ENCODE peak calls at places on chromosomes 12 and 14, in six cellular contexts. K is mammary epithelial cell, W is anterior cingulate cortex, M is hippocampal formation, N is non-pigmented ciliary epithelial cell, S is spleen. X is an unnamed sample.

GRCh38 chr12:32400114-32400672 is 835 bp downstream of the FGD4 start:
- DNase-seq in S (no peak), N (no peak), W (no peak), K (peak; percentile 55), M (no peak), X (no peak)

GRCh38 chr14:56189306-56189705 is 71.1 kb downstream of the PELI2 start:
- DNase-seq in S (no peak), K (peak; percentile 81), M (no peak), N (peak; percentile 62), W (no peak), X (peak; percentile 96)

GRCh38 chr12:69879007-69879960 is 54.3 kb downstream of the MYRFL start:
- DNase-seq in W (peak; percentile 58), S (peak; percentile 76), M (peak; percentile 87), K (peak; percentile 55), N (peak; percentile 46), X (peak; percentile 47)

GRCh38 chr14:41875113-41875512 is 268.4 kb downstream of the LRFN5 start:
- DNase-seq in W (no peak), N (no peak), S (no peak), M (peak; percentile 23), K (no peak), X (no peak)

GRCh38 chr12:29066061-29066588 is 83.0 kb upstream of the FAR2 start:
- DNase-seq in M (peak; percentile 99), S (no peak), K (peak; percentile 47), N (no peak), W (peak; percentile 81), X (peak; percentile 37)

GRCh38 chr14:68230941-68231717 is 411.6 kb downstream of the RAD51B start:
- DNase-seq in M (no peak), S (no peak), W (no peak), N (no peak), K (peak; percentile 29), X (no peak)

GRCh38 chr12:40238221-40238902 is 13.6 kb downstream of the LRRK2 start:
- DNase-seq in N (no peak), S (no peak), W (no peak), M (no peak), K (peak; percentile 28), X (no peak)

GRCh38 chr14:74135386-74135785 is 50.6 kb downstream of the LIN52 start:
- DNase-seq in W (no peak), N (peak; percentile 55), M (no peak), S (no peak), K (peak; percentile 19), X (no peak)

GRCh38 chr12:128852026-128852725 is 1.1 kb upstream of the GLT1D1 start:
- DNase-seq in S (peak; percentile 61), M (no peak), W (no peak), K (no peak), N (no peak), X (no peak)

GRCh38 chr14:87529081-87529480 is 463.9 kb downstream of the GALC start:
- DNase-seq in W (no peak), K (no peak), N (no peak), M (no peak), S (no peak), X (no peak)

GRCh38 chr12:122687091-122687490 is 16.1 kb downstream of the HCAR2 start:
- DNase-seq in W (no peak), K (no peak), S (no peak), N (no peak), M (no peak), X (no peak)

GRCh38 chr12:6647083-6647604 is at the start of gene ACRBP:
- DNase-seq in K (no peak), S (peak; percentile 94), N (no peak), M (peak; percentile 15), W (no peak), X (no peak)

GRCh38 chr12:19833775-19834501 is 394.6 kb downstream of the AEBP2 start:
- DNase-seq in S (no peak), K (peak; percentile 52), M (no peak), N (no peak), W (no peak), X (no peak)

GRCh38 chr12:131672941-131673330 is 38.0 kb upstream of the SFSWAP start:
- DNase-seq in K (no peak), M (no peak), W (no peak), N (no peak), S (peak; percentile 69), X (no peak)

GRCh38 chr12:3218150-3218845 is 141.1 kb downstream of the TSPAN9 start:
- DNase-seq in M (no peak), K (peak; percentile 47), W (no peak), N (no peak), S (no peak), X (peak; percentile 63)

GRCh38 chr12:6829532-6830220 is 1.5 kb downstream of the P3H3 start:
- DNase-seq in K (no peak), S (no peak), N (no peak), M (no peak), W (no peak), X (peak; percentile 53)

GRCh38 chr12:64923536-64923935 is 99.1 kb downstream of the TBC1D30 start:
- DNase-seq in S (no peak), N (no peak), W (no peak), M (no peak), K (no peak), X (no peak)

GRCh38 chr12:103755425-103755824 is 85.6 kb downstream of the NT5DC3 start:
- DNase-seq in W (no peak), S (no peak), K (no peak), N (no peak), M (no peak), X (no peak)

GRCh38 chr12:27682534-27682933 is 13.7 kb upstream of the REP15 start:
- DNase-seq in W (no peak), K (no peak), S (no peak), M (no peak), N (no peak), X (no peak)

GRCh38 chr12:52005903-52006703 is 643 bp upstream of the TAMALIN start:
- DNase-seq in K (no peak), S (peak; percentile 93), W (peak; percentile 24), M (no peak), N (no peak), X (no peak)

GRCh38 chr14:55349565-55349964 is 62.1 kb downstream of the ATG14 start:
- DNase-seq in S (no peak), M (no peak), W (no peak), K (no peak), N (no peak), X (no peak)

GRCh38 chr12:130031571-130032189 is 127.9 kb upstream of the TMEM132D start:
- DNase-seq in M (no peak), S (peak; percentile 80), W (peak; percentile 30), N (no peak), K (no peak), X (no peak)

X was measured in foreskin keratinocyte.